ENCODE peak calls at places on chromosomes 1 and 21, in four cellular contexts. One of them, this sample, is unnamed.

GRCh38 chr1:116502915-116503314 is 67.9 kb downstream of the CD58 start:
- DNase-seq in AG04450: no peak
- DNase-seq in tibial nerve: no peak
- DNase-seq in uterus: no peak
- DNase-seq in this sample: no peak

GRCh38 chr1:202644219-202645096 is 65.8 kb downstream of the SYT2 start:
- DNase-seq in uterus: no peak
- DNase-seq in tibial nerve: no peak
- DNase-seq in AG04450: no peak
- DNase-seq in this sample: no peak

GRCh38 chr1:58779059-58779754 is 4.6 kb downstream of the JUN start:
- DNase-seq in uterus: no peak
- DNase-seq in tibial nerve: no peak
- DNase-seq in AG04450: no peak
- DNase-seq in this sample: no peak

GRCh38 chr1:156704930-156705320 is 458 bp downstream of the CRABP2 start:
- DNase-seq in tibial nerve: peak; percentile 37
- DNase-seq in uterus: peak; percentile 83
- DNase-seq in AG04450: no peak
- DNase-seq in this sample: no peak

GRCh38 chr1:6062670-6063069 is 17.0 kb downstream of the KCNAB2 start:
- DNase-seq in tibial nerve: no peak
- DNase-seq in AG04450: no peak
- DNase-seq in uterus: no peak
- DNase-seq in this sample: no peak

GRCh38 chr1:205324781-205325180 is 3.2 kb upstream of the NUAK2 start:
- DNase-seq in uterus: no peak
- DNase-seq in AG04450: no peak
- DNase-seq in tibial nerve: no peak
- DNase-seq in this sample: no peak

GRCh38 chr1:17594690-17595601 is 55.4 kb downstream of the ARHGEF10L start:
- DNase-seq in uterus: no peak
- DNase-seq in AG04450: no peak
- DNase-seq in tibial nerve: no peak
- DNase-seq in this sample: no peak

GRCh38 chr21:42056996-42057689 is 14.0 kb upstream of the UMODL1 start:
- DNase-seq in tibial nerve: no peak
- DNase-seq in AG04450: peak; percentile 84
- DNase-seq in uterus: no peak
- DNase-seq in this sample: no peak

GRCh38 chr1:198628064-198628455 is 10.8 kb upstream of the PTPRC start:
- DNase-seq in uterus: no peak
- DNase-seq in AG04450: no peak
- DNase-seq in tibial nerve: no peak
- DNase-seq in this sample: no peak

GRCh38 chr21:44375281-44375651 is 21.8 kb downstream of the TRPM2 start:
- DNase-seq in tibial nerve: no peak
- DNase-seq in uterus: no peak
- DNase-seq in AG04450: no peak
- DNase-seq in this sample: peak; percentile 38

GRCh38 chr1:11563560-11564069 is 84.7 kb downstream of the DISP3 start:
- DNase-seq in AG04450: no peak
- DNase-seq in tibial nerve: no peak
- DNase-seq in uterus: no peak
- DNase-seq in this sample: no peak

GRCh38 chr1:218674280-218674773 is 329.2 kb downstream of the TGFB2 start:
- DNase-seq in uterus: no peak
- DNase-seq in AG04450: peak; percentile 45
- DNase-seq in tibial nerve: no peak
- DNase-seq in this sample: no peak
- H3K27ac ChIP-seq in uterus: no peak overlapping the region
- H3K27ac ChIP-seq in AG04450: peak overlapping the region; percentile 58
- H3K27ac ChIP-seq in tibial nerve: peak overlapping the region; percentile 69
- H3K27ac ChIP-seq in this sample: no peak overlapping the region

GRCh38 chr1:111198836-111199235 is 1.6 kb downstream of the DENND2D start:
- DNase-seq in uterus: no peak
- DNase-seq in AG04450: no peak
- DNase-seq in tibial nerve: no peak
- DNase-seq in this sample: no peak

GRCh38 chr1:111201275-111202090 is 1.0 kb upstream of the DENND2D start:
- DNase-seq in tibial nerve: no peak
- DNase-seq in uterus: no peak
- DNase-seq in AG04450: no peak
- DNase-seq in this sample: no peak

GRCh38 chr1:111200802-111201161 is 336 bp upstream of the DENND2D start:
- DNase-seq in uterus: no peak
- DNase-seq in tibial nerve: no peak
- DNase-seq in AG04450: no peak
- DNase-seq in this sample: no peak

GRCh38 chr1:111199329-111199728 is 1.1 kb downstream of the DENND2D start:
- DNase-seq in uterus: no peak
- DNase-seq in AG04450: no peak
- DNase-seq in tibial nerve: no peak
- DNase-seq in this sample: no peak

GRCh38 chr1:111199881-111200801 is at the start of gene DENND2D:
- DNase-seq in tibial nerve: no peak
- DNase-seq in AG04450: no peak
- DNase-seq in uterus: peak; percentile 27
- DNase-seq in this sample: no peak
- H3K4me3 ChIP-seq in tibial nerve: no peak within 1 kb of the TSS
- H3K4me3 ChIP-seq in AG04450: no peak within 1 kb of the TSS
- H3K4me3 ChIP-seq in uterus: no peak within 1 kb of the TSS
- H3K4me3 ChIP-seq in this sample: no peak within 1 kb of the TSS

DNA sequence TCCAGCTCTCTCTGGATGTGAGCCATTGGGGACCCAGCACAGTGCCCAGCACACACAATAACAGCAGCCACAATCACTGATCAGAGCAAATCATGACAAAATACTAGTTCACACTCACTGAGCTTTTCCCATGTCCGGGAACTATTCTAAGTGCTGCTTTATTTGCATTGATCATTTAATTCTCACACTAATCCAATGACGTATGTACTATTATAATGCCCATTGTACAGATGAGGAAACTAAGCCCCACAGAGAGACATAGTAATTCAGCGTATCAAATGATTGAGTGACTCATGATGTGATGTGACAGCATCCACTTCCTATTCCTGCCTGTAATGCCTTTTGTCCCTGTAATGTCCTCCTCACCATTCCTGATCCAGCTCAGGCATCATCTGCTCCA is 1.9 kb upstream of the S100A8 start:
- DNase-seq in tibial nerve: no peak
- DNase-seq in AG04450: no peak
- DNase-seq in uterus: no peak
- DNase-seq in this sample: no peak
- H3K27me3 ChIP-seq in tibial nerve: peaks cover 3% of the 10 kb centered on the region
- H3K27me3 ChIP-seq in AG04450: peaks cover 7% of the 10 kb centered on the region
- H3K27me3 ChIP-seq in uterus: no peaks in the 10 kb centered on the region
- H3K27me3 ChIP-seq in this sample: no peaks in the 10 kb centered on the region

DNA sequence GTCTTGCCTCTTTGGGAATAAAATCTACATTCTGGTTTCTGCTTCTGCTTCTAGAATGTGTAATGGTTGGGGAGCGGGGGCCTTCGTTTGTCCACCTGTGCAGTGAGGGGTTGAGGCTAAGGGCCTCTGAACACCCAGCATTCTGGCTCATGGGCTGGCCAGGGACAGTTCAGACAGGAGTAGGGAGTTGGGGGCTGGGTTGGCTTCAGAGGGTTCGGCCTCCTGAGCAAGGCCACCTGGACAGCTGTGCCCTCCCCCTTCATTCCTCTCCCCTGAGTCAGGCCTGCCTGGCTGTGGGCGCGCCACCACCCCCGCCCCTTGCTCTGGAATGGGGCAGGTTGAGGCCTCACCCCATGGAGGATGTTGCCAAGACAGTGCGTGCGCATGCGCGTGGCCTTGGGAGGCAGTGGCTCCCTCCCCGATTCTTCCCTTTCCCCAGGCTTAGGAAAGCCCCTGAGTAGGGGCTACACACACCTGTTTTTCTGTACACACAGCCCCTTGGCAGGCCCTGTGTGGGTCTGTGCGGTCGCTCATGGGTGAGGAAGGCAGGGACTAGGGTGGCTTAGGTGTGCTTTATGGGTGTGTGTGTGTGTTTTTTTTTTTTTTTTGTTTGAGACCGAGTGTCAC is 57.0 kb downstream of the YARS1 start:
- DNase-seq in uterus: peak; percentile 73
- DNase-seq in tibial nerve: no peak
- DNase-seq in AG04450: no peak
- DNase-seq in this sample: no peak
- H3K27ac ChIP-seq in uterus: peak overlapping the region; percentile 60
- H3K27ac ChIP-seq in tibial nerve: peak overlapping the region; percentile 69
- H3K27ac ChIP-seq in AG04450: no peak overlapping the region
- H3K27ac ChIP-seq in this sample: peak overlapping the region; percentile 33

DNA sequence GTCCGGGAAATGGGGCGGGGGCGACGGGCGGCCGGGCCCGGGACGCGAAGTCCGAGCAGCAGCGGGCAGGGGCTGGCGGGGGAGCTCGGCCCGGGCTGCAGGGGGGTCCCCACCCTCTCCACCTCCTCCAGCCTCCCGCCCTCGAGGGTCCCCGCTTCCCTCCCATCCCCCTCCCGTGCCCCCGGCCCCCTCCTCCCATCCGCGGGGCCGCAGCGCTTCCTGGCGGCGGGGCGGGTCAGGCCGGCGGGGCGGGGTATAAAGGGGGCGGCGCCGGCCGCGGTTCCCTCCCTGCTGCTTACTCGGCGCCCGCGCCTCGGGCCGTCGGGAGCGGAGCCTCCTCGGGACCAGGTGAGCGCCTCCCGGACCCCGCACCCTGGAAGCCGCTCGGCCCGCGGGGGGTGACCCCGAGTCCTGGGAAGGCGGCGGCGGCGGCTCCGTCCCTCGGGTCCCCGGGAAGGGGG is at the start of gene COL6A2:
- DNase-seq in tibial nerve: no peak
- DNase-seq in AG04450: no peak
- DNase-seq in uterus: peak; percentile 77
- DNase-seq in this sample: no peak
- H3K4me3 ChIP-seq in tibial nerve: peak within 1 kb of the TSS; percentile 52
- H3K4me3 ChIP-seq in AG04450: peak within 1 kb of the TSS; percentile 79
- H3K4me3 ChIP-seq in uterus: peak within 1 kb of the TSS; percentile 97
- H3K4me3 ChIP-seq in this sample: peak within 1 kb of the TSS; percentile 58